ENCODE peak calls at places on chromosomes 6 and 20, in seven cellular contexts. M, R, Y, E, A, I and F are unnamed samples.

GRCh38 chr6:90175627-90176538 is 120.8 kb downstream of the BACH2 start:
- DNase-seq in M (no peak), R (no peak), Y (no peak), E (no peak), A (no peak), I (no peak), F (no peak)

GRCh38 chr6:107666084-107666981 is 157.8 kb downstream of the SCML4 start:
- DNase-seq in M (peak), R (no peak), Y (no peak), E (peak), A (no peak), I (no peak), F (no peak)

GRCh38 chr6:5765141-5765760 is 241.5 kb downstream of the NRN1 start:
- DNase-seq in M (no peak), R (no peak), Y (no peak), E (no peak), A (no peak), I (no peak), F (no peak)

GRCh38 chr6:105384004-105384403 is 18.9 kb downstream of the PREP start:
- DNase-seq in M (no peak), R (no peak), Y (no peak), E (no peak), A (no peak), I (no peak), F (no peak)

GRCh38 chr6:165729307-165729936 is 66.4 kb upstream of the PDE10A start:
- DNase-seq in M (no peak), R (no peak), Y (no peak), E (peak), A (peak), I (peak), F (no peak)

GRCh38 chr20:53623454-53624206 is 30.0 kb upstream of the ZNF217 start:
- DNase-seq in M (no peak), R (peak), Y (peak), E (peak), A (peak), I (no peak), F (peak)

GRCh38 chr6:170523256-170524187 is 29.6 kb downstream of the PSMB1 start:
- DNase-seq in M (no peak), R (no peak), Y (no peak), E (no peak), A (no peak), I (no peak), F (no peak)

GRCh38 chr6:132713355-132714134 is at the start of gene VNN1:
- DNase-seq in M (no peak), R (peak), Y (no peak), E (no peak), A (no peak), I (peak), F (no peak)

GRCh38 chr6:53741417-53741816 is 53.4 kb upstream of the LRRC1 start:
- DNase-seq in M (no peak), R (peak), Y (no peak), E (no peak), A (no peak), I (no peak), F (no peak)

GRCh38 chr6:139751179-139751578 is 376.7 kb upstream of the CITED2 start:
- DNase-seq in M (no peak), R (no peak), Y (no peak), E (no peak), A (no peak), I (no peak), F (no peak)

GRCh38 chr6:1335367-1336037 is 23.6 kb downstream of the FOXQ1 start:
- DNase-seq in M (no peak), R (peak), Y (no peak), E (peak), A (peak), I (no peak), F (no peak)

GRCh38 chr20:33784225-33784624 is 26.9 kb upstream of the CHMP4B start:
- DNase-seq in M (no peak), R (no peak), Y (no peak), E (no peak), A (no peak), I (no peak), F (no peak)